ENCODE peak calls at places on chromosomes 16 and 17, in five cellular contexts. D is stimulated activated CD8-positive, alpha-beta memory T cell treated with anti-CD3 and anti-CD28 coated beads, Interleukin-4, amount 100 ng/mL, for 48 hours; U is CMK; Y is NCI-H1105 treated with DMSO at 0.1 percent for 48 hours; Z is HCEC 1CT. O is an unnamed sample.

GRCh38 chr16:963913-964695 is 6.7 kb downstream of the LMF1 start:
- DNase-seq in Z (no peak), Y (no peak), U (no peak), D (no peak), O (no peak)

GRCh38 chr16:89502319-89502843 is 5.8 kb upstream of the SPG7 start:
- DNase-seq in U (no peak), Y (no peak), D (no peak), Z (no peak), O (no peak)

GRCh38 chr17:82351254-82351712 is 7.8 kb upstream of the TEX19 start:
- DNase-seq in U (no peak), Y (no peak), Z (no peak), D (no peak), O (no peak)

GRCh38 chr17:70629902-70630301 is 460.6 kb downstream of the KCNJ2 start:
- DNase-seq in Z (peak), D (no peak), Y (no peak), U (no peak), O (no peak)

GRCh38 chr17:60712675-60713074 is 35.0 kb downstream of the BCAS3 start:
- DNase-seq in Y (no peak), Z (no peak), D (no peak), U (no peak), O (no peak)

GRCh38 chr17:55451758-55452468 is 30.3 kb upstream of the MMD start:
- DNase-seq in U (no peak), Z (peak), D (no peak), Y (no peak), O (no peak)

GRCh38 chr17:27912989-27913388 is 19.8 kb upstream of the LYRM9 start:
- DNase-seq in D (no peak), U (no peak), Y (no peak), Z (no peak), O (no peak)

GRCh38 chr17:60652484-60653247 is 25.0 kb upstream of the BCAS3 start:
- DNase-seq in U (peak), Z (no peak), Y (no peak), D (no peak), O (no peak)

GRCh38 chr17:8742828-8743227 is 1.8 kb downstream of the CCDC42 start:
- DNase-seq in D (no peak), Z (no peak), U (no peak), Y (no peak), O (no peak)

GRCh38 chr17:72373910-72374741 is 253.3 kb downstream of the SOX9 start:
- DNase-seq in D (no peak), U (no peak), Z (peak), Y (no peak), O (no peak)

GRCh38 chr16:19844945-19845641 is 39.6 kb downstream of the GPRC5B start:
- DNase-seq in Y (no peak), Z (peak), U (no peak), D (no peak), O (no peak)

GRCh38 chr17:72538921-72539352 is 418.1 kb downstream of the SOX9 start:
- DNase-seq in Z (no peak), U (no peak), D (no peak), Y (no peak), O (no peak)

GRCh38 chr16:4495766-4496165 is 19.6 kb downstream of the HMOX2 start:
- DNase-seq in D (no peak), U (no peak), Z (no peak), Y (no peak), O (no peak)

GRCh38 chr16:27270389-27270788 is 1.8 kb upstream of the NSMCE1 start:
- DNase-seq in D (peak), Z (no peak), Y (no peak), U (no peak), O (no peak)

GRCh38 chr16:60852635-60853034 is 1183.6 kb downstream of the CDH8 start:
- DNase-seq in Y (no peak), U (no peak), Z (no peak), D (no peak), O (no peak)

GRCh38 chr16:64159986-64160385 is 961.9 kb downstream of the CDH11 start:
- DNase-seq in U (no peak), Z (no peak), D (no peak), Y (no peak), O (no peak)

GRCh38 chr17:49861150-49861884 is 13.4 kb upstream of the TAC4 start:
- DNase-seq in Z (peak), Y (peak), U (no peak), D (peak), O (no peak)

GRCh38 chr17:58995247-58995940 is 111.3 kb downstream of the TRIM37 start:
- DNase-seq in D (no peak), Y (no peak), Z (peak), U (no peak), O (no peak)

GRCh38 chr16:89560413-89561194 is at the start of gene RPL13:
- DNase-seq in U (peak), Z (peak), D (peak), Y (peak), O (peak)

GRCh38 chr16:88697831-88698693 is 8.1 kb downstream of the RNF166 start:
- DNase-seq in Z (no peak), U (no peak), D (no peak), Y (no peak), O (no peak)

GRCh38 chr17:27457731-27458523 is 1.7 kb downstream of the KSR1 start:
- DNase-seq in Y (peak), D (no peak), Z (no peak), U (no peak), O (no peak)